ENCODE peak calls at places on chromosomes 12 and 14, in five cellular contexts. C is PC-3, W is neuronal stem cell, K is IMR-90, D is mesenchymal stem cell. Y is an unnamed sample.

GRCh38 chr14:104597576-104597975 is 7.0 kb downstream of the TMEM179 start:
- DNase-seq in C (no peak), W (no peak), K (no peak), D (no peak), Y (no peak)

GRCh38 chr14:93764211-93764659 is 24.1 kb downstream of the PRIMA1 start:
- DNase-seq in C (peak), W (no peak), K (peak), D (no peak), Y (peak)

GRCh38 chr14:57346741-57347140 is 43.6 kb upstream of the NAA30 start:
- DNase-seq in C (peak), W (no peak), K (no peak), D (no peak), Y (no peak)

GRCh38 chr14:103142031-103142430 is 18.8 kb downstream of the TNFAIP2 start:
- DNase-seq in C (no peak), W (no peak), K (no peak), D (no peak), Y (no peak)

GRCh38 chr14:105389534-105389933 is 8.8 kb upstream of the TEX22 start:
- DNase-seq in C (no peak), W (no peak), K (no peak), D (no peak), Y (no peak)

GRCh38 chr14:44952391-44953110 is 9.2 kb downstream of the KLHL28 start:
- DNase-seq in C (no peak), W (no peak), K (no peak), D (no peak), Y (no peak)

GRCh38 chr14:59067135-59067894 is 121.2 kb upstream of the DAAM1 start:
- DNase-seq in C (no peak), W (no peak), K (peak), D (peak), Y (no peak)

GRCh38 chr12:95809000-95809680 is 18.6 kb upstream of the NTN4 start:
- DNase-seq in C (peak), W (no peak), K (no peak), D (no peak), Y (no peak)

GRCh38 chr14:19799880-19800279 is 3.7 kb upstream of the OR4N2 start:
- DNase-seq in C (no peak), W (no peak), K (no peak), D (no peak), Y (no peak)

GRCh38 chr14:52974406-52974805 is 23.6 kb upstream of the FERMT2 start:
- DNase-seq in C (peak), W (no peak), K (peak), D (peak), Y (peak)

GRCh38 chr12:104549820-104550480 is 93.2 kb downstream of the CHST11 start:
- DNase-seq in C (no peak), W (no peak), K (peak), D (no peak), Y (peak)

GRCh38 chr14:20690848-20691640 is 2.5 kb downstream of the ANG start:
- DNase-seq in C (peak), W (peak), K (peak), D (peak), Y (peak)

GRCh38 chr14:93997933-93998870 is 1.1 kb downstream of the CCDC197 start:
- DNase-seq in C (no peak), W (no peak), K (no peak), D (no peak), Y (no peak)

GRCh38 chr12:64025174-64025958 is 180.9 kb downstream of the SRGAP1 start:
- DNase-seq in C (no peak), W (no peak), K (no peak), D (no peak), Y (peak)

GRCh38 chr14:99507860-99508640 is 26.8 kb downstream of the CCNK start:
- DNase-seq in C (no peak), W (no peak), K (no peak), D (no peak), Y (no peak)

GRCh38 chr12:10614056-10614370 is 604 bp upstream of the MAGOHB start:
- DNase-seq in C (no peak), W (no peak), K (no peak), D (no peak), Y (no peak)

GRCh38 chr12:102480401-102480800 is at the start of gene IGF1:
- DNase-seq in C (no peak), W (no peak), K (peak), D (peak), Y (peak)

GRCh38 chr12:31478898-31479297 is 112.0 kb downstream of the DENND5B start:
- DNase-seq in C (no peak), W (no peak), K (no peak), D (no peak), Y (no peak)

GRCh38 chr12:71947645-71948105 is 9.0 kb downstream of the TPH2 start:
- DNase-seq in C (peak), W (peak), K (peak), D (peak), Y (peak)

GRCh38 chr12:53173085-53173715 is 7.3 kb upstream of the ZNF740 start:
- DNase-seq in C (peak), W (no peak), K (peak), D (no peak), Y (peak)

GRCh38 chr14:34912966-34913365 is 37.8 kb upstream of the BAZ1A start:
- DNase-seq in C (no peak), W (no peak), K (no peak), D (no peak), Y (no peak)

GRCh38 chr12:9870311-9870866 is 1.2 kb upstream of the CLEC2B start:
- DNase-seq in C (peak), W (no peak), K (no peak), D (peak), Y (no peak)

GRCh38 chr12:116551952-116552749 is 7.0 kb upstream of the MAP1LC3B2 start:
- DNase-seq in C (peak), W (no peak), K (peak), D (peak), Y (peak)

GRCh38 chr12:115697341-115697740 is 580.2 kb downstream of the MED13L start:
- DNase-seq in C (no peak), W (no peak), K (no peak), D (peak), Y (no peak)

GRCh38 chr12:26861690-26862089 is 28.7 kb upstream of the ITPR2 start:
- DNase-seq in C (no peak), W (no peak), K (no peak), D (no peak), Y (no peak)

GRCh38 chr14:61326847-61327246 is 5.5 kb downstream of the PRKCH start:
- DNase-seq in C (peak), W (no peak), K (no peak), D (no peak), Y (no peak)

GRCh38 chr14:22405201-22405600 is 183.8 kb downstream of the DAD1 start:
- DNase-seq in C (no peak), W (no peak), K (no peak), D (no peak), Y (no peak)

GRCh38 chr14:37584211-37585100 is 10.6 kb downstream of the FOXA1 start:
- DNase-seq in C (peak), W (no peak), K (no peak), D (no peak), Y (no peak)

GRCh38 chr14:76537912-76538647 is 162.1 kb downstream of the ESRRB start:
- DNase-seq in C (no peak), W (no peak), K (no peak), D (no peak), Y (no peak)

GRCh38 chr12:79657136-79657535 is 33.6 kb downstream of the PAWR start:
- DNase-seq in C (no peak), W (no peak), K (no peak), D (no peak), Y (no peak)

GRCh38 chr14:56844603-56845002 is 34.3 kb upstream of the OTX2 start:
- DNase-seq in C (no peak), W (no peak), K (no peak), D (no peak), Y (peak)

GRCh38 chr14:44928793-44929192 is 33.0 kb downstream of the KLHL28 start:
- DNase-seq in C (no peak), W (no peak), K (no peak), D (no peak), Y (no peak)

GRCh38 chr12:113700943-113701342 is 229.3 kb upstream of the LHX5 start:
- DNase-seq in C (peak), W (no peak), K (peak), D (no peak), Y (peak)

GRCh38 chr14:105317546-105317945 is 3.0 kb downstream of the PACS2 start:
- DNase-seq in C (no peak), W (no peak), K (peak), D (peak), Y (peak)

GRCh38 chr12:125187148-125187733 is 122.0 kb downstream of the AACS start:
- DNase-seq in C (no peak), W (no peak), K (no peak), D (no peak), Y (peak)

GRCh38 chr12:53733051-53733812 is 6.0 kb upstream of the CALCOCO1 start:
- DNase-seq in C (peak), W (no peak), K (peak), D (no peak), Y (peak)

GRCh38 chr12:14454098-14454907 is 88.8 kb downstream of the ATF7IP start:
- DNase-seq in C (peak), W (peak), K (peak), D (peak), Y (no peak)

GRCh38 chr14:26765768-26766550 is 168.1 kb upstream of the NOVA1 start:
- DNase-seq in C (peak), W (peak), K (peak), D (peak), Y (peak)

GRCh38 chr14:89331398-89331797 is 85.6 kb downstream of the FOXN3 start:
- DNase-seq in C (no peak), W (no peak), K (no peak), D (no peak), Y (no peak)

GRCh38 chr14:89325959-89326358 is 91.1 kb downstream of the FOXN3 start:
- DNase-seq in C (no peak), W (no peak), K (no peak), D (no peak), Y (no peak)

GRCh38 chr14:89332031-89332430 is 85.0 kb downstream of the FOXN3 start:
- DNase-seq in C (peak), W (no peak), K (peak), D (no peak), Y (peak)

GRCh38 chr14:89327771-89328212 is 89.2 kb downstream of the FOXN3 start:
- DNase-seq in C (peak), W (no peak), K (peak), D (peak), Y (peak)

DNA sequence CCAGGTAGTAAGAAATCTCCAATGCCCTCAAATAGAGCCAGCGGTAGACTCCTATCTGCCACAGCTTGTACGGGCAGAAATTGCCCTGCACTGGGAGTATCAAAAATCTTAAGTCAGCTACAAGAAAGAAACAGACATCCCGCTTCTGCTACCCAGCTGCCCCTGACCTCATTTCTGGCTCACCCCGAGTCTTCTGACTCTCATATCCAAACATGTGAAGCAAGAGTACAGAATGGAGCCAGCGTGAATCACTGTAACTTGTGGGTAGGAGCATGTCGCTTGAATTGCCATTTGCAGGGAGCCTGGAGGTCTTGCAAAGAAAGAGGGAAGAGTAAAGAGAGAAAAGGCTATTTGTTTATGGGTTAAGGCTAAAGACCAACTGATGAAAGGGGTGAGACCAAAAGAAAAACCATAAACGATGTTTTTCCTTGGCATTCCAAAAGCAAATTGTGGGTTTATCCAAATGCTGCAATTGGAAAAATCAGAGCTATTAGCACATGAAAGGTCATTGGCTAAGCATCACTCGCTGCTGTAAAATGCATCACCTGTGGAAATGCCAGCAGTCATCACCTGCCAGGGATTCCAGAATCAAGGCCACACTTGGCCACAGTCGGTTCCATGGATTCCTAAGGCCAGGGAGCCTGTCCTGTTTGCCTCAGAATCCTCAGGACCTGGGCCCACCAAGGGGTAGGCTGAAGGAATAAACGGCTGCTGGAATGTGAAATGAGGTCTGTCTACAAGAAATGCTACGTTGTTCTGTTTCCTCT is 86.6 kb downstream of the FOXN3 start:
- DNase-seq in C (no peak), W (no peak), K (peak), D (peak), Y (peak)
- H3K9ac ChIP-seq in C (no peak), W (no peak), K (peak), D (peak), Y (peak)

DNA sequence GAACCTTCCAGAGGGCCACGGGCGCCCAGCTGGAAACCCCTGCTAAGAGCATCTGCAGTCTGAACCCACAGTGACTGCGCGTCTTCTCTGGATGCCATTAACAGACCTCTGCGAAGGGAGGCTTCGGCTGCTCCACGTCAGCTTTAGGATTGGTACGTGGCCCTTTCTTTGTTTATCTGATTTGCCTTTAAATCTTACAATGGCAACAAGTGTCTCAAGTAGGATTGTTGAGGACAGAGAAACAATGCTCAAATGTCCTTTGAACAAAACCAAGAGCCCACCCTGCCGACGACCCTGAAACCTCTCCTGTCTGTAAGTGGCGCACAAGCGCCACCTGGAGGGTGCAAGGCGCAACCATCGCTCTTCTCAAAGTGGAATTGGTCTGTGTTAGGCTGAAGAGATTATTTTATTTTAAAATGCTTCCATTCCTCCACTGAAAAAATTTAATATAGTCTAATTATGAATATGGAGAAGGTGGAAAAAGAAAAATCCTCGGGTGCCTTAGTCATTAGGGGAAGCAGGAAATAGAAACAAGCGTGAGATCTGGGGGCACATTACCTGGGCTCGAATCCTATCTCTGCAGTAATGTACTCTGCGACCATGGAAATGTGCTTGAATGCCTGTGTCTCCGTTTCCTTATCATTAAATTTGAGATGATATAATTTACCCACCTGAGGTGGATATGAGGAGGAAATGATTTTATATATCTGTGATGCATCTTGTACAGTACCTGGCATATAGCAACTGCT is 82.6 kb upstream of the PTPRB start:
- DNase-seq in C (peak), W (peak), K (peak), D (peak), Y (peak)
- H3K4me3 ChIP-seq in C (no peak), W (no peak), K (peak), D (no peak), Y (peak)

GRCh38 chr14:88911811-88912210 is 87.4 kb downstream of the TTC8 start:
- DNase-seq in C (no peak), W (no peak), K (no peak), D (no peak), Y (no peak)
- H3K9ac ChIP-seq in C (no peak), W (no peak), K (no peak), D (no peak), Y (no peak)

DNA sequence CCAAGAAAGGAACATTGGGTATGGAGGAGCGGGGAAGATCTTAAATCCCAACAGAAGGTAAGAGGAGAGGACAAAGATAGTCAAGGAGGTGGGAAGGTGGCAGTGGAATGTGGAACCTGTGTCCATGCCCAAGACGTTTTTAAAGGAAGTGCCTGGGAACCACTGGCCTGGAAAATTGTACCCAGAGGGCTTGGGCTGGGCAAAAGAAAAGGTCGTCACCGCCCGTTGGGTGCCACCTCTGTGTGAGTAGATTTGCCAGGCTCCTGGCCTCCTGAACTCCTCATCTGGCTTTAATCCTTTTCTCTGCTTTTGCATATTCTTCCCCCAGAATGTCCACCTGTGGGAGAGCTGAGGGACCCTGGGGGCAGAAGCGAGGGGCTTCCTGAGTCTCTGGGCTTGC is 32.6 kb downstream of the JDP2 start:
- DNase-seq in C (peak), W (no peak), K (no peak), D (no peak), Y (no peak)
- H3K4me3 ChIP-seq in C (no peak), W (no peak), K (no peak), D (no peak), Y (no peak)